ENCODE peak calls at places on chromosomes 4 and X, in eight cellular contexts. W is H54; E is brain microvascular endothelial cell; J is mammary epithelial cell; R is HT1080; L is mesenteric fat pad; C is non-pigmented ciliary epithelial cell; O is stimulated activated CD8-positive, alpha-beta memory T cell treated with anti-CD3 and anti-CD28 coated beads, Interleukin-2, amount 100 ng/mL, for 1 hour. I is an unnamed sample.

GRCh38 chr4:93825551-93826216 is 2.9 kb upstream of the ATOH1 start:
- DNase-seq in R (no peak), L (no peak), W (no peak), C (no peak), E (no peak), O (no peak), J (peak; percentile 8), I (no peak)

GRCh38 chr4:89268572-89269180 is 38.9 kb downstream of the GPRIN3 start:
- DNase-seq in W (no peak), C (no peak), R (no peak), J (no peak), L (no peak), O (no peak), E (no peak), I (no peak)

GRCh38 chr4:86500527-86500926 is 93.6 kb upstream of the PTPN13 start:
- DNase-seq in E (no peak), O (no peak), W (no peak), J (no peak), L (no peak), R (no peak), C (no peak), I (no peak)

GRCh38 chr4:85884251-85884650 is 409.3 kb downstream of the ARHGAP24 start:
- DNase-seq in O (no peak), W (no peak), C (no peak), L (no peak), J (no peak), R (no peak), E (no peak), I (no peak)

GRCh38 chrX:18036394-18036793 is 175.3 kb upstream of the RAI2 start:
- DNase-seq in O (no peak), W (no peak), J (no peak), E (no peak), R (no peak), C (no peak), L (no peak), I (no peak)

GRCh38 chr4:336099-336892 is 1.3 kb upstream of the ZNF141 start:
- DNase-seq in C (no peak), E (no peak), W (no peak), O (no peak), L (no peak), J (no peak), R (no peak), I (no peak)

GRCh38 chr4:53783208-53783859 is 192.0 kb upstream of the LNX1 start:
- DNase-seq in L (no peak), J (no peak), W (no peak), R (no peak), E (no peak), O (no peak), C (no peak), I (no peak)

GRCh38 chr4:1872918-1873269 is 1.7 kb downstream of the NSD2 start:
- DNase-seq in C (no peak), R (peak; percentile 79), J (peak; percentile 60), W (no peak), O (no peak), L (no peak), E (peak; percentile 26), I (peak; percentile 62)

GRCh38 chr4:144674711-144675110 is 28.8 kb downstream of the HHIP start:
- DNase-seq in R (no peak), J (no peak), E (no peak), C (no peak), L (no peak), O (no peak), W (no peak), I (no peak)

GRCh38 chr4:73019462-73020047 is 50.0 kb downstream of the COX18 start:
- DNase-seq in E (peak; percentile 49), L (no peak), J (peak; percentile 19), W (no peak), R (peak; percentile 21), C (no peak), O (no peak), I (peak; percentile 58)

GRCh38 chrX:13876652-13877051 is 59.8 kb upstream of the GPM6B start:
- DNase-seq in E (peak; percentile 68), O (no peak), C (peak; percentile 28), J (peak; percentile 66), R (peak; percentile 72), L (no peak), W (no peak), I (no peak)

GRCh38 chrX:121254336-121254735 is 206.9 kb downstream of the GLUD2 start:
- DNase-seq in J (no peak), O (no peak), L (no peak), C (no peak), R (no peak), E (no peak), W (no peak), I (no peak)